ENCODE peak calls at places on chromosomes 2 and 18, in seven cellular contexts. R is OCI-LY7; O is MM.1S; D is osteocyte; Q is astrocyte of the spinal cord; Y is GM10248; A is CD4-positive, alpha-beta T cell. P is an unnamed sample.

GRCh38 chr2:203569677-203570316 is 34.7 kb upstream of the RAPH1 start:
- DNase-seq in R (no peak), O (no peak), D (no peak), Q (no peak), Y (no peak), A (no peak), P (no peak)

GRCh38 chr2:236286866-236287545 is 22.8 kb upstream of the ASB18 start:
- DNase-seq in R (no peak), O (no peak), D (peak), Q (peak), Y (no peak), A (no peak), P (no peak)

GRCh38 chr18:78875268-78875997 is 104.2 kb upstream of the SALL3 start:
- DNase-seq in R (peak), O (no peak), D (no peak), Q (no peak), Y (peak), A (no peak), P (peak)

GRCh38 chr2:70094978-70095832 is 7.9 kb downstream of the PCBP1 start:
- DNase-seq in R (peak), O (peak), D (no peak), Q (peak), Y (peak), A (peak), P (no peak)

GRCh38 chr2:165847001-165847400 is 53.0 kb upstream of the GALNT3 start:
- DNase-seq in R (peak), O (no peak), D (no peak), Q (no peak), Y (no peak), A (no peak), P (no peak)

GRCh38 chr2:172978053-172978383 is 97.6 kb upstream of the MAP3K20 start:
- DNase-seq in R (no peak), O (no peak), D (no peak), Q (no peak), Y (no peak), A (no peak), P (no peak)

GRCh38 chr2:134583997-134584520 is 134.7 kb downstream of the TMEM163 start:
- DNase-seq in R (no peak), O (no peak), D (no peak), Q (no peak), Y (no peak), A (no peak), P (no peak)

GRCh38 chr2:98839292-98839691 is 96.7 kb downstream of the CRACDL start:
- DNase-seq in R (no peak), O (no peak), D (no peak), Q (peak), Y (no peak), A (no peak), P (no peak)

GRCh38 chr18:12455511-12455910 is 47.8 kb downstream of the PRELID3A start:
- DNase-seq in R (no peak), O (no peak), D (peak), Q (peak), Y (no peak), A (no peak), P (no peak)

GRCh38 chr2:232028631-232029030 is 67.1 kb downstream of the DIS3L2 start:
- DNase-seq in R (no peak), O (peak), D (no peak), Q (peak), Y (no peak), A (no peak), P (no peak)

GRCh38 chr18:8798996-8799395 is 93.6 kb downstream of the MTCL1 start:
- DNase-seq in R (no peak), O (no peak), D (no peak), Q (no peak), Y (no peak), A (no peak), P (no peak)

GRCh38 chr2:183001948-183002347 is 36.3 kb downstream of the NCKAP1 start:
- DNase-seq in R (no peak), O (no peak), D (no peak), Q (no peak), Y (no peak), A (no peak), P (no peak)

GRCh38 chr2:73776869-73777519 is 2.9 kb downstream of the DUSP11 start:
- DNase-seq in R (no peak), O (no peak), D (no peak), Q (peak), Y (no peak), A (no peak), P (no peak)

GRCh38 chr2:159615936-159616733 is at the start of gene BAZ2B:
- DNase-seq in R (no peak), O (peak), D (no peak), Q (peak), Y (peak), A (no peak), P (no peak)

GRCh38 chr2:14815201-14815600 is 182.7 kb downstream of the LRATD1 start:
- DNase-seq in R (no peak), O (no peak), D (no peak), Q (no peak), Y (no peak), A (no peak), P (no peak)

GRCh38 chr18:13237641-13238040 is 19.1 kb downstream of the LDLRAD4 start:
- DNase-seq in R (no peak), O (no peak), D (peak), Q (no peak), Y (no peak), A (no peak), P (no peak)

GRCh38 chr2:197969391-197969893 is 165.0 kb downstream of the PLCL1 start:
- DNase-seq in R (no peak), O (no peak), D (no peak), Q (peak), Y (no peak), A (no peak), P (no peak)

GRCh38 chr2:240925576-240926515 is 19.7 kb downstream of the CROCC2 start:
- DNase-seq in R (no peak), O (no peak), D (peak), Q (no peak), Y (no peak), A (no peak), P (no peak)

GRCh38 chr18:23071285-23071684 is 64.0 kb upstream of the CABLES1 start:
- DNase-seq in R (peak), O (peak), D (no peak), Q (peak), Y (peak), A (peak), P (peak)

GRCh38 chr18:6595666-6596065 is 133.8 kb upstream of the ARHGAP28 start:
- DNase-seq in R (no peak), O (no peak), D (no peak), Q (no peak), Y (no peak), A (no peak), P (no peak)

GRCh38 chr2:185179783-185180182 is 558.8 kb upstream of the FSIP2 start:
- DNase-seq in R (no peak), O (no peak), D (no peak), Q (no peak), Y (no peak), A (no peak), P (no peak)

GRCh38 chr2:113251118-113251517 is 27.6 kb downstream of the PAX8 start:
- DNase-seq in R (no peak), O (no peak), D (no peak), Q (no peak), Y (peak), A (peak), P (no peak)

GRCh38 chr2:142954488-142954887 is 77.0 kb downstream of the KYNU start:
- DNase-seq in R (no peak), O (no peak), D (no peak), Q (no peak), Y (no peak), A (no peak), P (no peak)

GRCh38 chr18:10839401-10839800 is 310.0 kb downstream of the PIEZO2 start:
- DNase-seq in R (no peak), O (no peak), D (no peak), Q (no peak), Y (no peak), A (no peak), P (no peak)

GRCh38 chr2:206962966-206963365 is 23.6 kb downstream of the CPO start:
- DNase-seq in R (no peak), O (no peak), D (no peak), Q (no peak), Y (no peak), A (no peak), P (no peak)

GRCh38 chr2:73235315-73236028 is 1.4 kb downstream of the CCT7 start:
- DNase-seq in R (peak), O (no peak), D (no peak), Q (no peak), Y (no peak), A (no peak), P (no peak)

GRCh38 chr18:27062802-27063201 is 122.3 kb downstream of the CHST9 start:
- DNase-seq in R (no peak), O (peak), D (no peak), Q (no peak), Y (no peak), A (no peak), P (no peak)

GRCh38 chr2:127645395-127646291 is at the start of gene GPR17:
- DNase-seq in R (no peak), O (no peak), D (no peak), Q (no peak), Y (no peak), A (no peak), P (no peak)

GRCh38 chr2:43222472-43223146 is 3.8 kb downstream of the ZFP36L2 start:
- DNase-seq in R (no peak), O (peak), D (no peak), Q (peak), Y (no peak), A (no peak), P (no peak)